ENCODE peak calls at places on chromosomes 16 and 17, in seven cellular contexts. One of them, this sample, is unnamed.

GRCh38 chr16:79767597-79768280 is 167.2 kb upstream of the MAF start:
- DNase-seq in HL-60: no peak
- DNase-seq in EL: peak; percentile 30
- DNase-seq in T follicular helper cell: no peak
- DNase-seq in PC-3: no peak
- DNase-seq in astrocyte of the spinal cord: peak; percentile 36
- DNase-seq in aorta: no peak
- DNase-seq in this sample: no peak

GRCh38 chr17:35788504-35788998 is 6.9 kb downstream of the MMP28 start:
- DNase-seq in HL-60: no peak
- DNase-seq in EL: peak; percentile 91
- DNase-seq in T follicular helper cell: no peak
- DNase-seq in PC-3: peak; percentile 81
- DNase-seq in astrocyte of the spinal cord: peak; percentile 89
- DNase-seq in aorta: no peak
- DNase-seq in this sample: no peak

GRCh38 chr17:72632026-72632684 is 460.3 kb downstream of the SLC39A11 start:
- DNase-seq in HL-60: no peak
- DNase-seq in EL: no peak
- DNase-seq in T follicular helper cell: no peak
- DNase-seq in PC-3: peak; percentile 85
- DNase-seq in astrocyte of the spinal cord: no peak
- DNase-seq in aorta: no peak
- DNase-seq in this sample: peak; percentile 68

GRCh38 chr17:1649844-1650409 is at the start of gene RILP:
- DNase-seq in HL-60: peak; percentile 49
- DNase-seq in EL: no peak
- DNase-seq in T follicular helper cell: no peak
- DNase-seq in PC-3: peak; percentile 76
- DNase-seq in astrocyte of the spinal cord: peak; percentile 16
- DNase-seq in aorta: peak; percentile 80
- DNase-seq in this sample: no peak

GRCh38 chr16:896261-897199 is 74.3 kb downstream of the LMF1 start:
- DNase-seq in HL-60: no peak
- DNase-seq in EL: no peak
- DNase-seq in T follicular helper cell: no peak
- DNase-seq in PC-3: no peak
- DNase-seq in astrocyte of the spinal cord: no peak
- DNase-seq in aorta: no peak
- DNase-seq in this sample: no peak

GRCh38 chr16:58850019-58850626 is 116.0 kb upstream of the GOT2 start:
- DNase-seq in HL-60: no peak
- DNase-seq in EL: no peak
- DNase-seq in T follicular helper cell: no peak
- DNase-seq in PC-3: no peak
- DNase-seq in astrocyte of the spinal cord: no peak
- DNase-seq in aorta: no peak
- DNase-seq in this sample: no peak

GRCh38 chr17:79985951-79986391 is 49.7 kb downstream of the TBC1D16 start:
- DNase-seq in HL-60: no peak
- DNase-seq in EL: no peak
- DNase-seq in T follicular helper cell: no peak
- DNase-seq in PC-3: no peak
- DNase-seq in astrocyte of the spinal cord: no peak
- DNase-seq in aorta: peak; percentile 12
- DNase-seq in this sample: no peak

GRCh38 chr17:80352216-80352895 is 62.6 kb upstream of the ENDOV start:
- DNase-seq in HL-60: no peak
- DNase-seq in EL: no peak
- DNase-seq in T follicular helper cell: no peak
- DNase-seq in PC-3: no peak
- DNase-seq in astrocyte of the spinal cord: no peak
- DNase-seq in aorta: no peak
- DNase-seq in this sample: no peak

GRCh38 chr16:3057181-3058166 is 8.0 kb upstream of the IL32 start:
- DNase-seq in HL-60: no peak
- DNase-seq in EL: no peak
- DNase-seq in T follicular helper cell: no peak
- DNase-seq in PC-3: no peak
- DNase-seq in astrocyte of the spinal cord: no peak
- DNase-seq in aorta: no peak
- DNase-seq in this sample: no peak

GRCh38 chr17:307741-308507 is 44.7 kb downstream of the RPH3AL start:
- DNase-seq in HL-60: no peak
- DNase-seq in EL: no peak
- DNase-seq in T follicular helper cell: no peak
- DNase-seq in PC-3: no peak
- DNase-seq in astrocyte of the spinal cord: no peak
- DNase-seq in aorta: peak; percentile 52
- DNase-seq in this sample: no peak

GRCh38 chr16:53091508-53092211 is 36.9 kb downstream of the CHD9 start:
- DNase-seq in HL-60: peak; percentile 62
- DNase-seq in EL: peak; percentile 86
- DNase-seq in T follicular helper cell: no peak
- DNase-seq in PC-3: no peak
- DNase-seq in astrocyte of the spinal cord: peak; percentile 94
- DNase-seq in aorta: peak; percentile 79
- DNase-seq in this sample: peak; percentile 62

GRCh38 chr17:8698142-8699050 is 46.2 kb downstream of the CCDC42 start:
- DNase-seq in HL-60: no peak
- DNase-seq in EL: peak; percentile 59
- DNase-seq in T follicular helper cell: no peak
- DNase-seq in PC-3: no peak
- DNase-seq in astrocyte of the spinal cord: peak; percentile 40
- DNase-seq in aorta: peak; percentile 85
- DNase-seq in this sample: no peak

GRCh38 chr17:80574496-80574895 is 29.9 kb downstream of the RPTOR start:
- DNase-seq in HL-60: no peak
- DNase-seq in EL: no peak
- DNase-seq in T follicular helper cell: no peak
- DNase-seq in PC-3: no peak
- DNase-seq in astrocyte of the spinal cord: no peak
- DNase-seq in aorta: no peak
- DNase-seq in this sample: no peak

GRCh38 chr17:55577687-55578086 is 66.4 kb upstream of the SMIM36 start:
- DNase-seq in HL-60: no peak
- DNase-seq in EL: no peak
- DNase-seq in T follicular helper cell: no peak
- DNase-seq in PC-3: no peak
- DNase-seq in astrocyte of the spinal cord: peak; percentile 42
- DNase-seq in aorta: peak; percentile 63
- DNase-seq in this sample: peak; percentile 37

GRCh38 chr16:67296422-67296821 is 17.1 kb downstream of the PLEKHG4 start:
- DNase-seq in HL-60: no peak
- DNase-seq in EL: peak; percentile 68
- DNase-seq in T follicular helper cell: no peak
- DNase-seq in PC-3: peak; percentile 64
- DNase-seq in astrocyte of the spinal cord: peak; percentile 62
- DNase-seq in aorta: peak; percentile 6
- DNase-seq in this sample: no peak